ENCODE peak calls at places on chromosome 17, in eight cellular contexts. One of them, this sample, is unnamed.

GRCh38 chr17:4536259-4536741 is 18.9 kb downstream of the MYBBP1A start:
- DNase-seq in stimulated activated CD8-positive, alpha-beta memory T cell treated with anti-CD3 and anti-CD28 coated beads, Interleukin-7, amount 100 ng/mL, for 4 hours: no peak
- DNase-seq in pancreas: no peak
- DNase-seq in RCC 7860: no peak
- DNase-seq in A172: no peak
- DNase-seq in ELR: no peak
- DNase-seq in H9: peak
- DNase-seq in lower leg skin: no peak
- DNase-seq in this sample: no peak

GRCh38 chr17:27906238-27906603 is 13.1 kb upstream of the LYRM9 start:
- DNase-seq in stimulated activated CD8-positive, alpha-beta memory T cell treated with anti-CD3 and anti-CD28 coated beads, Interleukin-7, amount 100 ng/mL, for 4 hours: no peak
- DNase-seq in pancreas: no peak
- DNase-seq in RCC 7860: no peak
- DNase-seq in A172: no peak
- DNase-seq in ELR: no peak
- DNase-seq in H9: no peak
- DNase-seq in lower leg skin: no peak
- DNase-seq in this sample: no peak

GRCh38 chr17:44314869-44315661 is 6.7 kb downstream of the RUNDC3A start:
- DNase-seq in stimulated activated CD8-positive, alpha-beta memory T cell treated with anti-CD3 and anti-CD28 coated beads, Interleukin-7, amount 100 ng/mL, for 4 hours: no peak
- DNase-seq in pancreas: no peak
- DNase-seq in RCC 7860: no peak
- DNase-seq in A172: no peak
- DNase-seq in ELR: peak
- DNase-seq in H9: peak
- DNase-seq in lower leg skin: no peak
- DNase-seq in this sample: peak

GRCh38 chr17:50027639-50028206 is 28.2 kb upstream of the ITGA3 start:
- DNase-seq in stimulated activated CD8-positive, alpha-beta memory T cell treated with anti-CD3 and anti-CD28 coated beads, Interleukin-7, amount 100 ng/mL, for 4 hours: no peak
- DNase-seq in pancreas: no peak
- DNase-seq in RCC 7860: peak
- DNase-seq in A172: peak
- DNase-seq in ELR: peak
- DNase-seq in H9: peak
- DNase-seq in lower leg skin: peak
- DNase-seq in this sample: peak

GRCh38 chr17:39963826-39964225 is 1.0 kb downstream of the GSDMA start:
- DNase-seq in stimulated activated CD8-positive, alpha-beta memory T cell treated with anti-CD3 and anti-CD28 coated beads, Interleukin-7, amount 100 ng/mL, for 4 hours: no peak
- DNase-seq in pancreas: no peak
- DNase-seq in RCC 7860: peak
- DNase-seq in A172: peak
- DNase-seq in ELR: no peak
- DNase-seq in H9: no peak
- DNase-seq in lower leg skin: no peak
- DNase-seq in this sample: no peak

GRCh38 chr17:3003401-3004149 is 59.8 kb downstream of the OR1D5 start:
- DNase-seq in stimulated activated CD8-positive, alpha-beta memory T cell treated with anti-CD3 and anti-CD28 coated beads, Interleukin-7, amount 100 ng/mL, for 4 hours: no peak
- DNase-seq in pancreas: peak
- DNase-seq in RCC 7860: no peak
- DNase-seq in A172: no peak
- DNase-seq in ELR: no peak
- DNase-seq in H9: no peak
- DNase-seq in lower leg skin: no peak
- DNase-seq in this sample: no peak

GRCh38 chr17:77325826-77326581 is 185.2 kb downstream of the SEC14L1 start:
- DNase-seq in stimulated activated CD8-positive, alpha-beta memory T cell treated with anti-CD3 and anti-CD28 coated beads, Interleukin-7, amount 100 ng/mL, for 4 hours: no peak
- DNase-seq in pancreas: no peak
- DNase-seq in RCC 7860: no peak
- DNase-seq in A172: no peak
- DNase-seq in ELR: peak
- DNase-seq in H9: peak
- DNase-seq in lower leg skin: peak
- DNase-seq in this sample: peak

GRCh38 chr17:36661688-36662087 is 60.3 kb downstream of the MRM1 start:
- DNase-seq in stimulated activated CD8-positive, alpha-beta memory T cell treated with anti-CD3 and anti-CD28 coated beads, Interleukin-7, amount 100 ng/mL, for 4 hours: no peak
- DNase-seq in pancreas: no peak
- DNase-seq in RCC 7860: no peak
- DNase-seq in A172: no peak
- DNase-seq in ELR: no peak
- DNase-seq in H9: no peak
- DNase-seq in lower leg skin: no peak
- DNase-seq in this sample: no peak

GRCh38 chr17:34579979-34580684 is 750 bp downstream of the TMEM132E start:
- DNase-seq in stimulated activated CD8-positive, alpha-beta memory T cell treated with anti-CD3 and anti-CD28 coated beads, Interleukin-7, amount 100 ng/mL, for 4 hours: no peak
- DNase-seq in pancreas: peak
- DNase-seq in RCC 7860: no peak
- DNase-seq in A172: no peak
- DNase-seq in ELR: peak
- DNase-seq in H9: peak
- DNase-seq in lower leg skin: no peak
- DNase-seq in this sample: peak

GRCh38 chr17:30570596-30571265 is 93.5 kb downstream of the GOSR1 start:
- DNase-seq in stimulated activated CD8-positive, alpha-beta memory T cell treated with anti-CD3 and anti-CD28 coated beads, Interleukin-7, amount 100 ng/mL, for 4 hours: no peak
- DNase-seq in pancreas: no peak
- DNase-seq in RCC 7860: no peak
- DNase-seq in A172: no peak
- DNase-seq in ELR: no peak
- DNase-seq in H9: peak
- DNase-seq in lower leg skin: peak
- DNase-seq in this sample: no peak

GRCh38 chr17:44787271-44787940 is 28.6 kb downstream of the ADAM11 start:
- DNase-seq in stimulated activated CD8-positive, alpha-beta memory T cell treated with anti-CD3 and anti-CD28 coated beads, Interleukin-7, amount 100 ng/mL, for 4 hours: no peak
- DNase-seq in pancreas: no peak
- DNase-seq in RCC 7860: no peak
- DNase-seq in A172: no peak
- DNase-seq in ELR: no peak
- DNase-seq in H9: peak
- DNase-seq in lower leg skin: no peak
- DNase-seq in this sample: no peak

GRCh38 chr17:65557349-65558310 is 3.8 kb downstream of the AXIN2 start:
- DNase-seq in stimulated activated CD8-positive, alpha-beta memory T cell treated with anti-CD3 and anti-CD28 coated beads, Interleukin-7, amount 100 ng/mL, for 4 hours: no peak
- DNase-seq in pancreas: no peak
- DNase-seq in RCC 7860: peak
- DNase-seq in A172: peak
- DNase-seq in ELR: peak
- DNase-seq in H9: no peak
- DNase-seq in lower leg skin: no peak
- DNase-seq in this sample: peak

GRCh38 chr17:16282522-16282921 is 65.5 kb downstream of the PIGL start:
- DNase-seq in stimulated activated CD8-positive, alpha-beta memory T cell treated with anti-CD3 and anti-CD28 coated beads, Interleukin-7, amount 100 ng/mL, for 4 hours: no peak
- DNase-seq in pancreas: no peak
- DNase-seq in RCC 7860: peak
- DNase-seq in A172: peak
- DNase-seq in ELR: peak
- DNase-seq in H9: no peak
- DNase-seq in lower leg skin: no peak
- DNase-seq in this sample: no peak

GRCh38 chr17:64053101-64053500 is 32.7 kb upstream of the ICAM2 start:
- DNase-seq in stimulated activated CD8-positive, alpha-beta memory T cell treated with anti-CD3 and anti-CD28 coated beads, Interleukin-7, amount 100 ng/mL, for 4 hours: no peak
- DNase-seq in pancreas: no peak
- DNase-seq in RCC 7860: no peak
- DNase-seq in A172: no peak
- DNase-seq in ELR: no peak
- DNase-seq in H9: no peak
- DNase-seq in lower leg skin: no peak
- DNase-seq in this sample: no peak

GRCh38 chr17:19000531-19001011 is 4.0 kb downstream of the FAM83G start:
- DNase-seq in stimulated activated CD8-positive, alpha-beta memory T cell treated with anti-CD3 and anti-CD28 coated beads, Interleukin-7, amount 100 ng/mL, for 4 hours: no peak
- DNase-seq in pancreas: peak
- DNase-seq in RCC 7860: peak
- DNase-seq in A172: peak
- DNase-seq in ELR: peak
- DNase-seq in H9: no peak
- DNase-seq in lower leg skin: no peak
- DNase-seq in this sample: peak

GRCh38 chr17:79668344-79669250 is 57.7 kb upstream of the RBFOX3 start:
- DNase-seq in stimulated activated CD8-positive, alpha-beta memory T cell treated with anti-CD3 and anti-CD28 coated beads, Interleukin-7, amount 100 ng/mL, for 4 hours: no peak
- DNase-seq in pancreas: no peak
- DNase-seq in RCC 7860: no peak
- DNase-seq in A172: no peak
- DNase-seq in ELR: no peak
- DNase-seq in H9: no peak
- DNase-seq in lower leg skin: peak
- DNase-seq in this sample: no peak

GRCh38 chr17:68289936-68290267 is 1.0 kb downstream of the SLC16A6 start:
- DNase-seq in stimulated activated CD8-positive, alpha-beta memory T cell treated with anti-CD3 and anti-CD28 coated beads, Interleukin-7, amount 100 ng/mL, for 4 hours: no peak
- DNase-seq in pancreas: no peak
- DNase-seq in RCC 7860: no peak
- DNase-seq in A172: no peak
- DNase-seq in ELR: peak
- DNase-seq in H9: no peak
- DNase-seq in lower leg skin: no peak
- DNase-seq in this sample: no peak

GRCh38 chr17:80696456-80696855 is 151.8 kb downstream of the RPTOR start:
- DNase-seq in stimulated activated CD8-positive, alpha-beta memory T cell treated with anti-CD3 and anti-CD28 coated beads, Interleukin-7, amount 100 ng/mL, for 4 hours: no peak
- DNase-seq in pancreas: no peak
- DNase-seq in RCC 7860: no peak
- DNase-seq in A172: no peak
- DNase-seq in ELR: no peak
- DNase-seq in H9: no peak
- DNase-seq in lower leg skin: no peak
- DNase-seq in this sample: no peak

GRCh38 chr17:40342575-40343058 is 21.9 kb downstream of the GJD3 start:
- DNase-seq in stimulated activated CD8-positive, alpha-beta memory T cell treated with anti-CD3 and anti-CD28 coated beads, Interleukin-7, amount 100 ng/mL, for 4 hours: no peak
- DNase-seq in pancreas: no peak
- DNase-seq in RCC 7860: no peak
- DNase-seq in A172: no peak
- DNase-seq in ELR: no peak
- DNase-seq in H9: no peak
- DNase-seq in lower leg skin: no peak
- DNase-seq in this sample: no peak

GRCh38 chr17:33049781-33050414 is 58.3 kb downstream of the SPACA3 start:
- DNase-seq in stimulated activated CD8-positive, alpha-beta memory T cell treated with anti-CD3 and anti-CD28 coated beads, Interleukin-7, amount 100 ng/mL, for 4 hours: no peak
- DNase-seq in pancreas: peak
- DNase-seq in RCC 7860: peak
- DNase-seq in A172: peak
- DNase-seq in ELR: peak
- DNase-seq in H9: peak
- DNase-seq in lower leg skin: no peak
- DNase-seq in this sample: peak

GRCh38 chr17:19780846-19781245 is 32.7 kb upstream of the ALDH3A1 start:
- DNase-seq in stimulated activated CD8-positive, alpha-beta memory T cell treated with anti-CD3 and anti-CD28 coated beads, Interleukin-7, amount 100 ng/mL, for 4 hours: no peak
- DNase-seq in pancreas: no peak
- DNase-seq in RCC 7860: no peak
- DNase-seq in A172: no peak
- DNase-seq in ELR: no peak
- DNase-seq in H9: no peak
- DNase-seq in lower leg skin: no peak
- DNase-seq in this sample: no peak

GRCh38 chr17:21475555-21475954 is 99.4 kb downstream of the KCNJ12 start:
- DNase-seq in stimulated activated CD8-positive, alpha-beta memory T cell treated with anti-CD3 and anti-CD28 coated beads, Interleukin-7, amount 100 ng/mL, for 4 hours: no peak
- DNase-seq in pancreas: no peak
- DNase-seq in RCC 7860: no peak
- DNase-seq in A172: no peak
- DNase-seq in ELR: no peak
- DNase-seq in H9: peak
- DNase-seq in lower leg skin: peak
- DNase-seq in this sample: no peak

GRCh38 chr17:17966399-17966798 is 5.8 kb downstream of the TOM1L2 start:
- DNase-seq in stimulated activated CD8-positive, alpha-beta memory T cell treated with anti-CD3 and anti-CD28 coated beads, Interleukin-7, amount 100 ng/mL, for 4 hours: no peak
- DNase-seq in pancreas: no peak
- DNase-seq in RCC 7860: no peak
- DNase-seq in A172: no peak
- DNase-seq in ELR: no peak
- DNase-seq in H9: no peak
- DNase-seq in lower leg skin: no peak
- DNase-seq in this sample: no peak

GRCh38 chr17:70134777-70135176 is 34.6 kb upstream of the KCNJ2 start:
- DNase-seq in stimulated activated CD8-positive, alpha-beta memory T cell treated with anti-CD3 and anti-CD28 coated beads, Interleukin-7, amount 100 ng/mL, for 4 hours: no peak
- DNase-seq in pancreas: no peak
- DNase-seq in RCC 7860: no peak
- DNase-seq in A172: no peak
- DNase-seq in ELR: no peak
- DNase-seq in H9: no peak
- DNase-seq in lower leg skin: no peak
- DNase-seq in this sample: no peak

GRCh38 chr17:55343114-55343513 is 78.4 kb downstream of the HLF start:
- DNase-seq in stimulated activated CD8-positive, alpha-beta memory T cell treated with anti-CD3 and anti-CD28 coated beads, Interleukin-7, amount 100 ng/mL, for 4 hours: no peak
- DNase-seq in pancreas: no peak
- DNase-seq in RCC 7860: no peak
- DNase-seq in A172: no peak
- DNase-seq in ELR: no peak
- DNase-seq in H9: no peak
- DNase-seq in lower leg skin: no peak
- DNase-seq in this sample: no peak

GRCh38 chr17:61580502-61580901 is 10.5 kb downstream of the NACA2 start:
- DNase-seq in stimulated activated CD8-positive, alpha-beta memory T cell treated with anti-CD3 and anti-CD28 coated beads, Interleukin-7, amount 100 ng/mL, for 4 hours: no peak
- DNase-seq in pancreas: no peak
- DNase-seq in RCC 7860: no peak
- DNase-seq in A172: no peak
- DNase-seq in ELR: no peak
- DNase-seq in H9: no peak
- DNase-seq in lower leg skin: no peak
- DNase-seq in this sample: no peak

GRCh38 chr17:20158580-20158979 is 149.4 kb downstream of the SPECC1 start:
- DNase-seq in stimulated activated CD8-positive, alpha-beta memory T cell treated with anti-CD3 and anti-CD28 coated beads, Interleukin-7, amount 100 ng/mL, for 4 hours: no peak
- DNase-seq in pancreas: no peak
- DNase-seq in RCC 7860: no peak
- DNase-seq in A172: no peak
- DNase-seq in ELR: no peak
- DNase-seq in H9: no peak
- DNase-seq in lower leg skin: peak
- DNase-seq in this sample: no peak

GRCh38 chr17:81121841-81122733 is 43.2 kb upstream of the PVALEF start:
- DNase-seq in stimulated activated CD8-positive, alpha-beta memory T cell treated with anti-CD3 and anti-CD28 coated beads, Interleukin-7, amount 100 ng/mL, for 4 hours: no peak
- DNase-seq in pancreas: no peak
- DNase-seq in RCC 7860: no peak
- DNase-seq in A172: no peak
- DNase-seq in ELR: no peak
- DNase-seq in H9: peak
- DNase-seq in lower leg skin: no peak
- DNase-seq in this sample: no peak

GRCh38 chr17:47844814-47845453 is 3.9 kb upstream of the SCRN2 start:
- DNase-seq in stimulated activated CD8-positive, alpha-beta memory T cell treated with anti-CD3 and anti-CD28 coated beads, Interleukin-7, amount 100 ng/mL, for 4 hours: no peak
- DNase-seq in pancreas: no peak
- DNase-seq in RCC 7860: no peak
- DNase-seq in A172: no peak
- DNase-seq in ELR: peak
- DNase-seq in H9: no peak
- DNase-seq in lower leg skin: no peak
- DNase-seq in this sample: no peak

GRCh38 chr17:4130715-4131114 is 12.1 kb downstream of the ZZEF1 start:
- DNase-seq in stimulated activated CD8-positive, alpha-beta memory T cell treated with anti-CD3 and anti-CD28 coated beads, Interleukin-7, amount 100 ng/mL, for 4 hours: no peak
- DNase-seq in pancreas: no peak
- DNase-seq in RCC 7860: no peak
- DNase-seq in A172: peak
- DNase-seq in ELR: peak
- DNase-seq in H9: no peak
- DNase-seq in lower leg skin: no peak
- DNase-seq in this sample: no peak

GRCh38 chr17:37494401-37494831 is 4.7 kb downstream of the DUSP14 start:
- DNase-seq in stimulated activated CD8-positive, alpha-beta memory T cell treated with anti-CD3 and anti-CD28 coated beads, Interleukin-7, amount 100 ng/mL, for 4 hours: no peak
- DNase-seq in pancreas: no peak
- DNase-seq in RCC 7860: no peak
- DNase-seq in A172: no peak
- DNase-seq in ELR: no peak
- DNase-seq in H9: no peak
- DNase-seq in lower leg skin: no peak
- DNase-seq in this sample: no peak

GRCh38 chr17:12965988-12966387 is 51.8 kb downstream of the ELAC2 start:
- DNase-seq in stimulated activated CD8-positive, alpha-beta memory T cell treated with anti-CD3 and anti-CD28 coated beads, Interleukin-7, amount 100 ng/mL, for 4 hours: no peak
- DNase-seq in pancreas: no peak
- DNase-seq in RCC 7860: no peak
- DNase-seq in A172: no peak
- DNase-seq in ELR: no peak
- DNase-seq in H9: no peak
- DNase-seq in lower leg skin: no peak
- DNase-seq in this sample: no peak

GRCh38 chr17:56929362-56929969 is 15.6 kb upstream of the TRIM25 start:
- DNase-seq in stimulated activated CD8-positive, alpha-beta memory T cell treated with anti-CD3 and anti-CD28 coated beads, Interleukin-7, amount 100 ng/mL, for 4 hours: no peak
- DNase-seq in pancreas: no peak
- DNase-seq in RCC 7860: peak
- DNase-seq in A172: no peak
- DNase-seq in ELR: peak
- DNase-seq in H9: no peak
- DNase-seq in lower leg skin: no peak
- DNase-seq in this sample: no peak

GRCh38 chr17:42797067-42798007 is 1.2 kb downstream of the COA3 start:
- DNase-seq in stimulated activated CD8-positive, alpha-beta memory T cell treated with anti-CD3 and anti-CD28 coated beads, Interleukin-7, amount 100 ng/mL, for 4 hours: no peak
- DNase-seq in pancreas: peak
- DNase-seq in RCC 7860: peak
- DNase-seq in A172: no peak
- DNase-seq in ELR: peak
- DNase-seq in H9: no peak
- DNase-seq in lower leg skin: no peak
- DNase-seq in this sample: peak